ENCODE peak calls at places on chromosomes 13 and 19, in four cellular contexts. One of them, this sample, is unnamed.

GRCh38 chr13:59744747-59745394 is 418.9 kb downstream of the DIAPH3 start:
- DNase-seq in GM12878: no peak
- DNase-seq in K562: no peak
- DNase-seq in HL-60: no peak
- DNase-seq in this sample: no peak

GRCh38 chr19:13181747-13182388 is 31.7 kb downstream of the IER2 start:
- DNase-seq in GM12878: no peak
- DNase-seq in K562: peak
- DNase-seq in HL-60: peak
- DNase-seq in this sample: no peak

GRCh38 chr13:112983428-112984196 is 14.6 kb downstream of the MCF2L start:
- DNase-seq in GM12878: no peak
- DNase-seq in K562: no peak
- DNase-seq in HL-60: no peak
- DNase-seq in this sample: no peak

GRCh38 chr13:100362371-100362770 is 226.2 kb downstream of the GGACT start:
- DNase-seq in GM12878: no peak
- DNase-seq in K562: no peak
- DNase-seq in HL-60: no peak
- DNase-seq in this sample: no peak

GRCh38 chr13:112998506-112999280 is 29.7 kb downstream of the MCF2L start:
- DNase-seq in GM12878: no peak
- DNase-seq in K562: no peak
- DNase-seq in HL-60: no peak
- DNase-seq in this sample: no peak

GRCh38 chr19:46762245-46762890 is 16.1 kb upstream of the STRN4 start:
- DNase-seq in GM12878: no peak
- DNase-seq in K562: no peak
- DNase-seq in HL-60: no peak
- DNase-seq in this sample: no peak

GRCh38 chr13:111904166-111904565 is 162.8 kb upstream of the SOX1 start:
- DNase-seq in GM12878: no peak
- DNase-seq in K562: no peak
- DNase-seq in HL-60: no peak
- DNase-seq in this sample: no peak

GRCh38 chr19:17659996-17660395 is 28.2 kb downstream of the UNC13A start:
- DNase-seq in GM12878: no peak
- DNase-seq in K562: no peak
- DNase-seq in HL-60: no peak
- DNase-seq in this sample: no peak

GRCh38 chr13:21203132-21203531 is 26.7 kb downstream of the MRPL57 start:
- DNase-seq in GM12878: no peak
- DNase-seq in K562: no peak
- DNase-seq in HL-60: no peak
- DNase-seq in this sample: no peak

GRCh38 chr19:17803264-17803896 is 8.4 kb downstream of the B3GNT3 start:
- DNase-seq in GM12878: no peak
- DNase-seq in K562: no peak
- DNase-seq in HL-60: no peak
- DNase-seq in this sample: no peak

GRCh38 chr19:28956971-28957370 is 256.0 kb downstream of the UQCRFS1 start:
- DNase-seq in GM12878: no peak
- DNase-seq in K562: no peak
- DNase-seq in HL-60: no peak
- DNase-seq in this sample: no peak

GRCh38 chr13:48626077-48626449 is 27.7 kb upstream of the CYSLTR2 start:
- DNase-seq in GM12878: no peak
- DNase-seq in K562: no peak
- DNase-seq in HL-60: peak
- DNase-seq in this sample: no peak

GRCh38 chr19:55095260-55096060 is 19.8 kb downstream of the EPS8L1 start:
- DNase-seq in GM12878: no peak
- DNase-seq in K562: peak
- DNase-seq in HL-60: no peak
- DNase-seq in this sample: no peak

GRCh38 chr19:42468273-42468796 is 25.6 kb upstream of the CXCL17 start:
- DNase-seq in GM12878: no peak
- DNase-seq in K562: no peak
- DNase-seq in HL-60: no peak
- DNase-seq in this sample: no peak

GRCh38 chr13:37090912-37091311 is 14.6 kb downstream of the CSNK1A1L start:
- DNase-seq in GM12878: no peak
- DNase-seq in K562: no peak
- DNase-seq in HL-60: peak
- DNase-seq in this sample: no peak

GRCh38 chr13:100269837-100270236 is 180.9 kb downstream of the PCCA start:
- DNase-seq in GM12878: no peak
- DNase-seq in K562: no peak
- DNase-seq in HL-60: peak
- DNase-seq in this sample: no peak

GRCh38 chr13:39770514-39770913 is 115.1 kb downstream of the COG6 start:
- DNase-seq in GM12878: no peak
- DNase-seq in K562: no peak
- DNase-seq in HL-60: no peak
- DNase-seq in this sample: no peak

GRCh38 chr19:18007939-18008673 is at the start of gene ARRDC2:
- DNase-seq in GM12878: no peak
- DNase-seq in K562: peak
- DNase-seq in HL-60: no peak
- DNase-seq in this sample: peak

GRCh38 chr19:34104099-34104498 is 68.2 kb upstream of the LSM14A start:
- DNase-seq in GM12878: no peak
- DNase-seq in K562: no peak
- DNase-seq in HL-60: no peak
- DNase-seq in this sample: no peak

GRCh38 chr19:33722456-33723239 is 74.0 kb upstream of the KCTD15 start:
- DNase-seq in GM12878: no peak
- DNase-seq in K562: no peak
- DNase-seq in HL-60: no peak
- DNase-seq in this sample: no peak

GRCh38 chr19:29211562-29212416 is 1.2 kb downstream of the UQCRFS1 start:
- DNase-seq in GM12878: no peak
- DNase-seq in K562: peak
- DNase-seq in HL-60: no peak
- DNase-seq in this sample: no peak

GRCh38 chr19:39032164-39032918 is at the start of gene FBXO27:
- DNase-seq in GM12878: no peak
- DNase-seq in K562: peak
- DNase-seq in HL-60: no peak
- DNase-seq in this sample: no peak

GRCh38 chr19:42045575-42045974 is 24.4 kb downstream of the GRIK5 start:
- DNase-seq in GM12878: no peak
- DNase-seq in K562: no peak
- DNase-seq in HL-60: no peak
- DNase-seq in this sample: no peak

GRCh38 chr13:95492044-95492801 is 60.3 kb upstream of the CLDN10 start:
- DNase-seq in GM12878: no peak
- DNase-seq in K562: no peak
- DNase-seq in HL-60: no peak
- DNase-seq in this sample: no peak

GRCh38 chr13:77113496-77113895 is 86.5 kb upstream of the FBXL3 start:
- DNase-seq in GM12878: no peak
- DNase-seq in K562: no peak
- DNase-seq in HL-60: no peak
- DNase-seq in this sample: no peak

GRCh38 chr13:27182844-27183497 is 11.4 kb upstream of the USP12 start:
- DNase-seq in GM12878: no peak
- DNase-seq in K562: peak
- DNase-seq in HL-60: no peak
- DNase-seq in this sample: no peak

GRCh38 chr19:6812612-6813011 is 40.1 kb downstream of the VAV1 start:
- DNase-seq in GM12878: no peak
- DNase-seq in K562: no peak
- DNase-seq in HL-60: no peak
- DNase-seq in this sample: no peak

GRCh38 chr19:6811378-6811777 is 38.9 kb downstream of the VAV1 start:
- DNase-seq in GM12878: no peak
- DNase-seq in K562: no peak
- DNase-seq in HL-60: no peak
- DNase-seq in this sample: no peak

GRCh38 chr19:6817179-6817578 is 44.7 kb downstream of the VAV1 start:
- DNase-seq in GM12878: no peak
- DNase-seq in K562: no peak
- DNase-seq in HL-60: no peak
- DNase-seq in this sample: no peak

GRCh38 chr19:6811906-6812305 is 39.4 kb downstream of the VAV1 start:
- DNase-seq in GM12878: peak
- DNase-seq in K562: peak
- DNase-seq in HL-60: no peak
- DNase-seq in this sample: no peak

DNA sequence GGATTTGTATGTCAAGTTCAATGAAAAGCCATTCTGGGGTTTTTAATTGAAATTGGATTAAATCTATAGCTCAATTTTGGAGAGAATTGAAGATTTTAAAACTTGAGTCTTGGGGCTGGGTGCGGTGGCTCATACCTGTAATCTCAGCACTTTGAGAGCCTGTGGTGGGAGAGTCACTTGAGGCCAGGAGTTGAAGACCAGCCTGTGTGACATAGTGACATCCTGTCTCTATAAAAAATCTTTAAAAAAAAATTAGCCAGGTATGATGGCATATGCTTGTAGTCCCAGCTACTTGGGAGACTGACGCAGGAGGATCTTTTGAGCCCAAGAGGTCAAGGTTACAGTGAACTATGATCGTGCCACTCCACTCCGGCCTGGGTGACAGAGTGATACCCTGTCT is 41.2 kb downstream of the VAV1 start:
- DNase-seq in GM12878: no peak
- DNase-seq in K562: no peak
- DNase-seq in HL-60: no peak
- DNase-seq in this sample: no peak
- TF ChIP-seq SPI1 in GM12878: no peak
- TF ChIP-seq SPI1 in K562: no peak
- TF ChIP-seq SPI1 in HL-60: no peak
- TF ChIP-seq SPI1 in this sample: no peak

GRCh38 chr19:27744926-27745844 is 1467.8 kb downstream of the UQCRFS1 start:
- DNase-seq in GM12878: no peak
- DNase-seq in K562: no peak
- DNase-seq in HL-60: no peak
- DNase-seq in this sample: no peak

GRCh38 chr19:27738569-27739193 is 1474.3 kb downstream of the UQCRFS1 start:
- DNase-seq in GM12878: no peak
- DNase-seq in K562: no peak
- DNase-seq in HL-60: no peak
- DNase-seq in this sample: no peak

GRCh38 chr19:27740396-27740795 is 1472.6 kb downstream of the UQCRFS1 start:
- DNase-seq in GM12878: no peak
- DNase-seq in K562: no peak
- DNase-seq in HL-60: no peak
- DNase-seq in this sample: no peak

GRCh38 chr19:27741236-27741635 is 1471.7 kb downstream of the UQCRFS1 start:
- DNase-seq in GM12878: no peak
- DNase-seq in K562: no peak
- DNase-seq in HL-60: no peak
- DNase-seq in this sample: no peak

DNA sequence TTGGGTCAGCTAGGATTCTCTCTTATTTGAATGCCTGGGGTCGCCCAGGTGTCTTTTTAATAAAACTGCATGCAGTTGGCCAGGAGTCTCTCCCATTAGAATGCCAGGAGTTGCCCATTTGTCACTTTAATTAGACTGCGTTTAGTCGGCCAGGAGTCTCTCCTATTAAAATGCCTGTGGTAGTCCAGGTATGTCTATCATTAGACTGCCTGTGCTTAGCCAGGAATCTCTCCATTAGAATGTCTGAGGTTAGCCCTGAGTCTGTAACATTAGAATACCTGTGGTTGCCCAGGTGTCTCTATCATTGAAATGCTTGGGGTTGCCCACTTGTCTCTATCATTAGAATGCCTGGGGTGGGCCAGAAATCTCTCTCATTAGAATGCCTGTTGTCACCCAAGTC is 1470.9 kb downstream of the UQCRFS1 start:
- DNase-seq in GM12878: no peak
- DNase-seq in K562: no peak
- DNase-seq in HL-60: no peak
- DNase-seq in this sample: no peak
- TF ChIP-seq SPI1 in GM12878: no peak
- TF ChIP-seq SPI1 in K562: no peak
- TF ChIP-seq SPI1 in HL-60: no peak
- TF ChIP-seq SPI1 in this sample: no peak

GRCh38 chr19:14471436-14472187 is 3.5 kb downstream of the PTGER1 start:
- DNase-seq in GM12878: no peak
- DNase-seq in K562: no peak
- DNase-seq in HL-60: no peak
- DNase-seq in this sample: peak

GRCh38 chr19:14473915-14474578 is 1.1 kb downstream of the PTGER1 start:
- DNase-seq in GM12878: no peak
- DNase-seq in K562: no peak
- DNase-seq in HL-60: no peak
- DNase-seq in this sample: no peak

GRCh38 chr19:14472202-14472961 is 2.8 kb downstream of the PTGER1 start:
- DNase-seq in GM12878: no peak
- DNase-seq in K562: peak
- DNase-seq in HL-60: no peak
- DNase-seq in this sample: peak

GRCh38 chr19:14474827-14475226 is 327 bp downstream of the PTGER1 start:
- DNase-seq in GM12878: no peak
- DNase-seq in K562: no peak
- DNase-seq in HL-60: no peak
- DNase-seq in this sample: no peak

GRCh38 chr19:14473073-14473790 is 1.9 kb downstream of the PTGER1 start:
- DNase-seq in GM12878: no peak
- DNase-seq in K562: no peak
- DNase-seq in HL-60: no peak
- DNase-seq in this sample: no peak
- TF ChIP-seq SPI1 in GM12878: no peak
- TF ChIP-seq SPI1 in K562: no peak
- TF ChIP-seq SPI1 in HL-60: no peak
- TF ChIP-seq SPI1 in this sample: no peak

DNA sequence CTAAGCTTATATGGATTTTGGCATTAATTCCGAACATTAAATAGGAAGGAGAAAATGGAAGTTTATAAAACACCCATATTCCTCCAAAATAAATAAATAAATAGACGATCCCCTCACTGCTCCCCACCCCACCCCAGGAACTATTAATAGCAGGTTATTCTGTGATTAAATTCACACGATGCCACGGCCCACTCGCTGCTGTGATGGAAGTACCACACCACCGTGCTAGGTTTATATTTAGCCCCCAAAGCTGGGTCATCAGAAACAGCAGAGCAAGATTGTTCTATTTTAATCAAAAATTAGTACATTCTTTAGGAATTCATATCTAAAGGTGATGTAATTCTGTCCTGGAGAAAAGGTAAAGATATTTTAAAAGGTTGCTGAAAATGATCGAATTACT is 65.4 kb downstream of the CCDC70 start:
- DNase-seq in GM12878: no peak
- DNase-seq in K562: no peak
- DNase-seq in HL-60: no peak
- DNase-seq in this sample: no peak
- TF ChIP-seq SPI1 in GM12878: no peak
- TF ChIP-seq SPI1 in K562: no peak
- TF ChIP-seq SPI1 in HL-60: no peak
- TF ChIP-seq SPI1 in this sample: no peak

This sample was measured in GM12891.